ENCODE peak calls at places on chromosomes 13 and 19, in seven cellular contexts. Z, S, C, I, B, Y and L are unnamed samples.

GRCh38 chr13:106756446-106756845 is 188.5 kb upstream of the ARGLU1 start:
- DNase-seq in S (no peak), B (no peak), Y (no peak), C (no peak), Z (no peak), I (no peak), L (no peak)

GRCh38 chr19:35013820-35014754 is 14.0 kb downstream of the GRAMD1A start:
- DNase-seq in I (no peak), C (no peak), B (no peak), Y (no peak), Z (no peak), S (no peak), L (no peak)

GRCh38 chr19:5339470-5339949 is 1.1 kb downstream of the PTPRS start:
- DNase-seq in S (peak), C (no peak), Z (no peak), I (no peak), B (no peak), Y (peak), L (no peak)

GRCh38 chr19:10286803-10287737 is at the start of gene ICAM4:
- DNase-seq in C (peak), S (peak), I (no peak), Z (peak), B (no peak), Y (peak), L (peak)

GRCh38 chr13:113763254-113763653 is 4.2 kb downstream of the TMEM255B start:
- DNase-seq in B (no peak), Y (no peak), S (no peak), Z (no peak), C (no peak), I (no peak), L (no peak)

GRCh38 chr19:43504426-43505185 is at the start of gene PHLDB3:
- DNase-seq in Y (peak), Z (peak), S (peak), B (no peak), C (no peak), I (no peak), L (peak)

GRCh38 chr19:16190198-16190597 is 5.0 kb downstream of the FAM32A start:
- DNase-seq in S (no peak), Z (no peak), B (no peak), C (no peak), Y (no peak), I (no peak), L (no peak)

GRCh38 chr19:50830266-50831025 is 2.9 kb downstream of the KLK15 start:
- DNase-seq in C (no peak), S (no peak), B (no peak), Z (no peak), Y (no peak), I (no peak), L (no peak)

GRCh38 chr19:28882818-28883217 is 330.1 kb downstream of the UQCRFS1 start:
- DNase-seq in B (no peak), C (no peak), Y (no peak), I (no peak), S (no peak), Z (no peak), L (no peak)

GRCh38 chr13:74774252-74774651 is 640.0 kb upstream of the KLF12 start:
- DNase-seq in C (no peak), B (no peak), Z (no peak), I (no peak), S (no peak), Y (no peak), L (no peak)

GRCh38 chr13:40109324-40109958 is 454.0 kb downstream of the COG6 start:
- DNase-seq in C (no peak), Y (no peak), B (no peak), S (no peak), Z (no peak), I (no peak), L (no peak)

GRCh38 chr13:50993371-50993770 is 83.8 kb downstream of the RNASEH2B start:
- DNase-seq in C (no peak), Z (no peak), I (no peak), Y (no peak), B (no peak), S (no peak), L (no peak)

GRCh38 chr19:14337510-14337909 is 43.7 kb upstream of the ADGRE5 start:
- DNase-seq in Y (peak), Z (peak), S (peak), I (no peak), B (peak), C (peak), L (no peak)

GRCh38 chr19:12015753-12016116 is 19.7 kb downstream of the ZNF433 start:
- DNase-seq in C (no peak), B (no peak), S (no peak), Y (no peak), I (no peak), Z (no peak), L (peak)

GRCh38 chr19:2555422-2556220 is 79.7 kb downstream of the GADD45B start:
- DNase-seq in S (no peak), B (no peak), I (no peak), Y (no peak), C (no peak), Z (no peak), L (peak)

GRCh38 chr19:30682576-30683536 is 310.7 kb downstream of the ZNF536 start:
- DNase-seq in Y (peak), Z (peak), C (peak), S (peak), I (no peak), B (peak), L (peak)

GRCh38 chr19:51114087-51114714 is 6.0 kb upstream of the CTU1 start:
- DNase-seq in Z (no peak), I (no peak), C (no peak), S (no peak), B (no peak), Y (no peak), L (no peak)

GRCh38 chr19:3136684-3137055 is 837 bp downstream of the GNA15 start:
- DNase-seq in Z (no peak), C (no peak), Y (peak), I (no peak), B (no peak), S (no peak), L (no peak)

GRCh38 chr19:4930664-4931063 is 21.4 kb downstream of the UHRF1 start:
- DNase-seq in C (no peak), Z (no peak), I (no peak), Y (peak), S (no peak), B (no peak), L (no peak)

GRCh38 chr13:99526549-99526948 is 25.3 kb downstream of the TM9SF2 start:
- DNase-seq in B (no peak), Y (no peak), I (no peak), Z (no peak), C (no peak), S (no peak), L (no peak)

GRCh38 chr13:100733261-100733660 is 58.7 kb upstream of the TMTC4 start:
- DNase-seq in Z (no peak), Y (no peak), S (no peak), I (no peak), B (no peak), C (no peak), L (no peak)

GRCh38 chr13:46751811-46752635 is 44.9 kb downstream of the ESD start:
- DNase-seq in Y (no peak), S (no peak), C (no peak), I (peak), Z (no peak), B (no peak), L (no peak)

GRCh38 chr19:35462476-35462953 is 14.5 kb downstream of the FFAR2 start:
- DNase-seq in Y (no peak), Z (no peak), C (no peak), I (peak), S (no peak), B (no peak), L (no peak)

GRCh38 chr13:113765241-113765910 is 6.3 kb downstream of the TMEM255B start:
- DNase-seq in C (no peak), B (no peak), S (no peak), Y (peak), Z (no peak), I (no peak), L (no peak)

GRCh38 chr19:23823952-23824389 is 65.3 kb upstream of the ZNF681 start:
- DNase-seq in B (no peak), Y (peak), C (no peak), I (peak), S (peak), Z (no peak), L (peak)

GRCh38 chr19:6822311-6822670 is 49.8 kb downstream of the VAV1 start:
- DNase-seq in B (no peak), S (no peak), I (no peak), Z (no peak), Y (no peak), C (no peak), L (no peak)

GRCh38 chr13:66689628-66690027 is 540.5 kb downstream of the PCDH9 start:
- DNase-seq in S (no peak), C (no peak), Y (no peak), Z (peak), B (no peak), I (no peak), L (no peak)

GRCh38 chr19:46196410-46197124 is 33.0 kb upstream of the IGFL1 start:
- DNase-seq in C (no peak), S (no peak), Y (no peak), B (no peak), Z (no peak), I (no peak), L (no peak)

GRCh38 chr19:7199613-7200533 is 94.3 kb downstream of the INSR start:
- DNase-seq in B (peak), Z (no peak), C (no peak), Y (no peak), I (no peak), S (no peak), L (peak)

GRCh38 chr13:114285166-114285808 is 3.9 kb downstream of the UPF3A start:
- DNase-seq in B (no peak), Z (no peak), Y (no peak), S (no peak), I (no peak), C (no peak), L (no peak)

DNA sequence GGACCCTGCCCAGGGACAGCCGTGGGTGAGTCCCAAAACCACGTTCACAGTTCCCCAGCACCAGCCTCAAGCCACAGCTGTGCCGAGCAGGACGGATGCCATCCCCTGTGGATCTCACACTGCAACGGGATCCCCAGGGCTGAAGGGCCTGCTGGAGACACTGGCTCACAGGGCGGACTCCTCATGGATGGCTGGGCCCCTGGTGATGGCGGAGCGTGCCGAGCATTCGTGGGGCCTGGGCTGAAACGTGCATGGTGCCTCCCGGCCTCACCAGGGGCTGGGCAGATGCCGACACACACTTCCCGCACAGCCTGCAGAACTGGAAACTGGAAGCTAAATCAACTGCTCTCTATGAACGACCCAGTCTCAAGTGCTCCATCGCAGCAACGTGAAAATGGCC is 9.6 kb downstream of the RNF126 start:
- DNase-seq in I (no peak), B (no peak), S (no peak), Y (no peak), Z (no peak), C (no peak), L (no peak)
- TF ChIP-seq SP1 in I (no peak), B (no peak), S (no peak), Y (no peak), Z (no peak), C (no peak), L (no peak)

DNA sequence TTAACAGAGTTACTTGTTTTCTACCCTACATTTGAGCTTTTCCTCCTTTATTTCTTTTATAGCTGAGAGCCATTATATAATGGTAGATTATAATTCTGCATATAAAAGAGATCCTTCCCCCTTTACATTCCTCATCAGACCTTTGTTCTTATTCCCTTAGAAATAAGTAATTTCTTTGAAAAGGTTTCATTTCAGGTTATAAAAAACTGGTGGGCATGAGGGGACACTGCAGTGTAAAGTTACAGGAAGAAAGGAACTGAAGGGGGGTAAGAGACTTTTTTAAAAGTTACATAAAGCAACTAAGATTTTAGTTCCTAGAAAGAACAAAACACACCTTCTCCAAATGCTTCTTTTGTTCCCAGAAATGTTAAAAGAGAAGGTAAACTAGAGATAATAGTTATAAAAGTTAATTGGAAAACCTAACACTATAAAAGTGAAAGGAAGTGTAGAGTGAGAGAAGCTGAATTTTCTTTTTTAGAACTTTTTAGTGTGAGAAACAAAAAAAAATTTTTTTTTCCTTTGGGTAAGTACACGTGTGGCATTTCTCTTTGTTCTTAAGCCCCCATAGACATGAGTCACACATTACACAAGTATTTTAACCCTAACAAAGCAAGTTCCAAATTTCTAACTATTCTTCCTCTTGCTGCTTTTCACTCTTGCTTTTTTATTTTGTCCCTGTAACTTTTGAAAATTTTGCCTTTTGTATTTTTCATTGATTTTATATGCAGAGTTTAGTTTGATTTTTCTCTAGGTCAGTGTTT is 106.4 kb upstream of the MLNR start:
- DNase-seq in I (no peak), C (no peak), Y (no peak), S (no peak), B (no peak), Z (no peak), L (peak)
- TF ChIP-seq SP1 in I (no peak), C (no peak), Y (no peak), S (no peak), B (no peak), Z (no peak), L (no peak)

DNA sequence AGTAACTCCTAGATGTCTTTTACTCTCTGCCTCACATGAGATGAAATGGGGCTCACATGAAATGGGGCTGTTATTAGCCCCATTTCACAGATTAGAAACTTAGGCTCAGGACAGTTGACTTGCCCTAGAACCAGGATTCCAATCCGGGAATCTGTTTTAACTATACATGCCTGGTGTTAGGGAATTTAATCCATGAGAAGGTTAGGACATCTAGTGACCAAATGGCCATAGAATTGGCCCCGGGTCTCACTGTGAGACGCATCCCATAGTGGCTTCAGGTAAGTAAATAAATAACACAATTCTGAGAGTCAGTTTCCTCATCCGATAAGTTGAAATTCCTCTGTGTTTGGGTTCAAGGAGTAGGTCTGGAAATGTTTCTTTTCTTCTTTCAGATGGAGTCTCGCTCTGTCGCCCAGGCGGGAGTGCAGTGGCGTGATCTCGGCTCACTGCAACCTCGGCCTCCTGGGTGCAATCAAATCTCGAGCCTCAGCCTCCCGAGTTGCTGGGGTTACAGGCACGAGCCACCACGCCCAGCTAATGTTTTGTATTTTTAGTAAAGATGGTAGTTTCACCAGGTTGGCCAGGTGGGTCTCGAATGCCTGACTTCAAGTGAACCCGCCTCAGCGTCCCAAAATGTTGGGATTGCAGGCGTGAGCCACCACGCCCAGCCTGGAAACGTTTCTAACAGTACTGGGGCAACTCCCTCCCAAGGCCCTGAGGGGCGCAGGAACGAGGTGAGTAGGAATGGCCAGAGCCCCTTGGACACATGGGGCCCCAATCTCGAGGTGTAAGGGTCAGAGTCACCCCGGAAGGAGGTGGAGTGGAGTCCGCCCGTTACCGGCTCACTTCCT is 1.2 kb upstream of the ZNF574 start:
- DNase-seq in B (no peak), Z (peak), Y (peak), I (no peak), S (no peak), C (peak), L (no peak)
- TF ChIP-seq SP1 in B (no peak), Z (no peak), Y (no peak), I (no peak), S (no peak), C (no peak), L (no peak)

GRCh38 chr13:63337921-63338320 is 1922.3 kb upstream of the PCDH20 start:
- DNase-seq in Z (no peak), B (no peak), S (no peak), I (no peak), C (no peak), Y (no peak), L (no peak)
- TF ChIP-seq SP1 in Z (no peak), B (no peak), S (no peak), I (no peak), C (no peak), Y (no peak), L (no peak)

DNA sequence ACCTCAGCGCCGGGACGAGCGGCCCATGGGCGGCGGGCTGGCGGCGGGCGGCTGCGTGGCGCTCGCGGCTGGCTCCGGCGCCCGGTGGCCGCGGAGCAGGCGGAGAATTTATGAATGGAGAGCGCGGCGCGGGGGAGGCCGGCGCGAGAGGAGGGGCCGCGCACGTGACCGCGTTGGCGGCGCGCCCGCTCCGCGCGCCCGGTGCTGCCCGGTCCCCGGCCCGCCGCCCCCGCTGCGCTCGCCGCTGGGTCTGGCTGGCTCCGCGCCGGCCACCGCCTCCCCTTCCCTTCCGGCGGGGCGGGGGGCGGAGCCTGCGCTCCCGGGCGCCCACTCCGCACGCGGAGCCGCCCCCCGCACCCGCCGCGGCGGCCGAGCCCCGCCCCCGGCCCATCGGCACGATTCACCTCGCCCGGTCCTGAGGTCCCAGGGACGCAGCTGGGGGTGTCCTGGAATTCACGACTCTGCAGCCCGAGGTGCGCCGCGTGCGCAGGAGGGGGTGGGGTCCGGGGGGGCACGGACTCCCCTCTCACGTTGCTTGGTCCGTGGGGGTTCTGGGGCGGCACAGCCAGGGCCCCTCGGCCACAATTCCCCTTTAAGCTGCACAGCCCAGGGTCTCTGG is at the start of gene CBARP:
- DNase-seq in S (peak), B (no peak), Y (peak), I (no peak), Z (peak), C (peak), L (no peak)
- TF ChIP-seq SP1 in S (no peak), B (no peak), Y (no peak), I (no peak), Z (no peak), C (no peak), L (no peak)